ENCODE peak calls at places on chromosomes 12 and 14, in four cellular contexts. P is astrocyte of the spinal cord, G is lung, X is adipocyte. Z is an unnamed sample.

GRCh38 chr12:68310370-68310769 is 21.8 kb downstream of the MDM1 start:
- DNase-seq in P (peak), G (no peak), X (peak), Z (peak)

GRCh38 chr12:53806689-53807088 is 54.9 kb upstream of the CISTR start:
- DNase-seq in P (peak), G (no peak), X (peak), Z (peak)

GRCh38 chr14:54209501-54210231 is 187.1 kb upstream of the CDKN3 start:
- DNase-seq in P (peak), G (no peak), X (peak), Z (peak)

GRCh38 chr12:55996201-55996714 is 818 bp upstream of the SUOX start:
- DNase-seq in P (peak), G (peak), X (peak), Z (peak)

GRCh38 chr12:124646385-124647230 is 79.2 kb upstream of the NCOR2 start:
- DNase-seq in P (no peak), G (no peak), X (no peak), Z (no peak)

GRCh38 chr12:94416613-94417012 is 43.1 kb downstream of the CEP83 start:
- DNase-seq in P (no peak), G (no peak), X (no peak), Z (no peak)

GRCh38 chr12:73769337-73769736 is 768.3 kb upstream of the ATXN7L3B start:
- DNase-seq in P (no peak), G (no peak), X (no peak), Z (no peak)

GRCh38 chr14:76486251-76486743 is 110.4 kb downstream of the ESRRB start:
- DNase-seq in P (no peak), G (no peak), X (no peak), Z (no peak)

GRCh38 chr12:56565510-56566101 is 44.0 kb downstream of the RBMS2 start:
- DNase-seq in P (peak), G (peak), X (peak), Z (peak)

GRCh38 chr12:51944608-51945233 is 6.8 kb upstream of the ACVR1B start:
- DNase-seq in P (no peak), G (no peak), X (no peak), Z (no peak)

GRCh38 chr12:105459760-105460325 is 129.4 kb downstream of the C12orf75 start:
- DNase-seq in P (no peak), G (no peak), X (no peak), Z (no peak)

GRCh38 chr14:60220084-60220483 is 28.9 kb upstream of the PPM1A start:
- DNase-seq in P (no peak), G (no peak), X (no peak), Z (no peak)

GRCh38 chr12:4214912-4215861 is 58.4 kb upstream of the CCND2 start:
- DNase-seq in P (no peak), G (peak), X (no peak), Z (peak)

GRCh38 chr14:35985504-35986218 is 159.5 kb downstream of the BRMS1L start:
- DNase-seq in P (peak), G (no peak), X (no peak), Z (no peak)

GRCh38 chr12:114913871-114914801 is 230.2 kb upstream of the TBX3 start:
- DNase-seq in P (peak), G (no peak), X (no peak), Z (peak)

GRCh38 chr14:77124345-77125274 is 17.0 kb downstream of the ZDHHC22 start:
- DNase-seq in P (peak), G (no peak), X (peak), Z (peak)

GRCh38 chr12:1519642-1520041 is 74.7 kb downstream of the FBXL14 start:
- DNase-seq in P (no peak), G (no peak), X (peak), Z (no peak)

GRCh38 chr14:39472078-39472477 is 39.8 kb upstream of the FBXO33 start:
- DNase-seq in P (no peak), G (no peak), X (no peak), Z (no peak)

GRCh38 chr14:64891839-64892375 is 12.2 kb upstream of the SPTB start:
- DNase-seq in P (peak), G (no peak), X (peak), Z (peak)

GRCh38 chr12:109715310-109716091 is 1.9 kb downstream of the FAM222A start:
- DNase-seq in P (no peak), G (no peak), X (no peak), Z (no peak)

GRCh38 chr14:81105378-81105777 is 115.4 kb downstream of the GTF2A1 start:
- DNase-seq in P (no peak), G (no peak), X (no peak), Z (no peak)

GRCh38 chr14:54627325-54627717 is 60.4 kb downstream of the SAMD4A start:
- DNase-seq in P (no peak), G (no peak), X (no peak), Z (no peak)

GRCh38 chr12:5295151-5295550 is 136.8 kb upstream of the NTF3 start:
- DNase-seq in P (no peak), G (no peak), X (no peak), Z (no peak)

GRCh38 chr12:4762773-4763172 is 42.6 kb downstream of the GALNT8 start:
- DNase-seq in P (no peak), G (no peak), X (no peak), Z (no peak)

GRCh38 chr12:55132816-55133215 is 6.6 kb downstream of the OR9K2 start:
- DNase-seq in P (no peak), G (no peak), X (no peak), Z (no peak)

GRCh38 chr14:64786296-64787149 is 82.3 kb downstream of the PLEKHG3 start:
- DNase-seq in P (peak), G (no peak), X (no peak), Z (peak)

GRCh38 chr12:131115766-131116165 is 162.1 kb downstream of the ADGRD1 start:
- DNase-seq in P (no peak), G (no peak), X (no peak), Z (no peak)

GRCh38 chr14:32202468-32202865 is 602 bp downstream of the RNU6-8 start:
- DNase-seq in P (peak), G (no peak), X (no peak), Z (no peak)

GRCh38 chr12:107400686-107401447 is 284.7 kb upstream of the PWP1 start:
- DNase-seq in P (no peak), G (no peak), X (peak), Z (peak)

GRCh38 chr14:69553221-69553620 is 21.4 kb downstream of the CCDC177 start:
- DNase-seq in P (no peak), G (no peak), X (peak), Z (peak)

GRCh38 chr12:118189761-118190181 is 53.8 kb downstream of the PEBP1 start:
- DNase-seq in P (peak), G (no peak), X (peak), Z (peak)

DNA sequence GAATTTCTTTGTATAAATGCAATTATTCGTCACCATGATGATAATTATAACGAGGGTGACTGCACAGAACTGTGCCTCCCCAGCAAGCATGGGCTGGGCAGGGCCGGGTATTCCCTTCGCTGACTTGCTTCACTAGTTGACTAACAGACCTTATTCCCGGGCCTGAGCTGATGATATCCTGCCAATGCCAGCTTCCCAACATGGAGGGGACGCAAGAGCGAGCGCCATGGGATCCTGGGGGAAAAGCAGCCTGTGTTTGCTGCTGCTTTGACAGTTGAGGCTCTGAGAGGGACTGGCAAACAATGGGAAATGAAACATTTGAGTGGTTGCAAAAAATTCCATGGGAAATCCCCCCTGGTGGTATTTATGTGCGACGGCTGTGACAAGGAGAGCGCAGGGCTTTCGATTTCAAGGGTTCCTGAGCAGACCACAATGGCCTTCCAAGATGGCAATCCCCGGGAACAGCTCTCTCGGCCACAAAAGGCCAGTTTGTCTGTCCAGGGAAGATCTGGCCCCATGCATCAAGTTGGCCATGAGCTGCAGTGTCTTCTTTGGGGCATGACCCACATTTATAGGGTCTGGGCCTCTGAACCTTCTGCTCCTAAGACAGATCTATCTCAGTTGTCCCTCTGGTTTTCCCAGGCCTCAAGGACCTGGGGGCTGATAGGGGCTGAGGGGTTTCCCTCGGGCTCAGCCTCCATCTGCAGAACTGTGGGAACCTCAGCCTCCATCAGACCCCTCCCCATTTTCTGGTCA is 21.9 kb upstream of the MAP1LC3B2 start:
- DNase-seq in P (no peak), G (no peak), X (no peak), Z (no peak)
- H3K4me3 ChIP-seq in P (no peak), G (no peak), X (no peak), Z (no peak)

GRCh38 chr12:92277795-92278194 is 132.1 kb upstream of the BTG1 start:
- DNase-seq in P (no peak), G (no peak), X (no peak), Z (no peak)
- H3K4me3 ChIP-seq in P (no peak), G (no peak), X (peak), Z (no peak)

GRCh38 chr12:22050078-22050477 is 4.1 kb downstream of the CMAS start:
- DNase-seq in P (no peak), G (no peak), X (no peak), Z (no peak)

GRCh38 chr12:22048351-22049041 is 2.5 kb downstream of the CMAS start:
- DNase-seq in P (no peak), G (no peak), X (no peak), Z (no peak)

GRCh38 chr12:22054155-22054554 is 8.1 kb downstream of the CMAS start:
- DNase-seq in P (no peak), G (no peak), X (no peak), Z (no peak)

GRCh38 chr12:22047495-22047894 is 1.5 kb downstream of the CMAS start:
- DNase-seq in P (no peak), G (no peak), X (no peak), Z (no peak)

DNA sequence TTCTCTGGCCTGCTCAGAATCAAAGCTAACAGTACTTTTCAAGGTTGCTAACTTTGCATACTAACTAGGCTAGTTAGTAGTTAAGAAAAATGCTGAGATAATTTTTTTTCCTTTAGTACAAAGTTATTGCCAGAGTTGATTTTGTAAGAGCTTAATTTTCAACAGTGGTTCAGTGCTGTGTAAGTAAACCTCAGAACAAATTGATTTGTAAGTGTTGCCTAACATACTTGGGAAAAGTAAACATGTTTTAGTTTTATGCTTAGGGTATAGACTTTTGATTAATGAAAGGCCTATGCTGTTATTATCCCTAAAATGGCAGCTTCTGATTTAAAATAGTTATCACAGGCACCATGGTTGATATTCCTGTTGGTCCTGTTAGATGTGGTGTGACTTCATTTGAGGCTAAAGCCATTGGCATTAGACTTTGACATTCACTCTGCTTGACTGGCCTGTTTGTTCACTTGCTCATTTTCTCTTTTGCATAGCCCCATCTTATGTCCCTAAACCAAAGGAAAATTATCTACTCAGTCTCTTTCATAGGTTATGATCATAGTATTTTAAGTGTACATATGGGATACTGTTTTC is 5.2 kb downstream of the CMAS start:
- DNase-seq in P (no peak), G (no peak), X (peak), Z (peak)
- H3K4me3 ChIP-seq in P (no peak), G (no peak), X (no peak), Z (no peak)

GRCh38 chr12:9798008-9798619 is 29.2 kb upstream of the KLRF1 start:
- DNase-seq in P (peak), G (peak), X (no peak), Z (peak)
- H3K4me3 ChIP-seq in P (no peak), G (no peak), X (no peak), Z (no peak)

DNA sequence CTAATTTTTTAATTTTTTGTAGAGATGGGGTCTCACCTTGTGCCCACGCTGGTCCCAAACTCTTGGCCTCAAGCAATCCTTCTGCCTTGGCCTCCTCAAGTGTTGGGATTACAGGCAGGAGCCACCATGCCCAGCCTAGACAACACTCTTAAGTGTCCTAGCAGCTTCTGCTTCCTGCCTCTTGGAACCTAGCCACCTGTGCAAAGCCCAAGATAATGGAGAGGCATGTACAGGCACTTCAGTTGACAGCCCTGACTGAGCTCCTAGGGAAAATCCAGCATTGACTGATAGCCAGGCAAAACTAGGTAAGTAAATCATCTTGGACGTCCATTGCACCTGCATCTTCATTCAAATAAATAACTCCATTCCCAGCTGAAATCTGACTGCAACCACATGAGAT is 15.5 kb downstream of the COX14 start:
- DNase-seq in P (no peak), G (no peak), X (no peak), Z (no peak)
- H3K4me3 ChIP-seq in P (no peak), G (no peak), X (no peak), Z (no peak)

GRCh38 chr12:48767521-48767920 is 21.4 kb downstream of the ADCY6 start:
- DNase-seq in P (no peak), G (no peak), X (no peak), Z (no peak)

GRCh38 chr12:48768736-48769135 is 20.2 kb downstream of the ADCY6 start:
- DNase-seq in P (no peak), G (no peak), X (no peak), Z (no peak)

GRCh38 chr12:48768147-48768546 is 20.7 kb downstream of the ADCY6 start:
- DNase-seq in P (no peak), G (no peak), X (no peak), Z (no peak)

GRCh38 chr12:48765753-48766162 is 23.1 kb downstream of the ADCY6 start:
- DNase-seq in P (no peak), G (no peak), X (no peak), Z (peak)

GRCh38 chr12:48767047-48767446 is 21.8 kb downstream of the ADCY6 start:
- DNase-seq in P (no peak), G (no peak), X (no peak), Z (no peak)
- H3K4me3 ChIP-seq in P (no peak), G (no peak), X (no peak), Z (no peak)

DNA sequence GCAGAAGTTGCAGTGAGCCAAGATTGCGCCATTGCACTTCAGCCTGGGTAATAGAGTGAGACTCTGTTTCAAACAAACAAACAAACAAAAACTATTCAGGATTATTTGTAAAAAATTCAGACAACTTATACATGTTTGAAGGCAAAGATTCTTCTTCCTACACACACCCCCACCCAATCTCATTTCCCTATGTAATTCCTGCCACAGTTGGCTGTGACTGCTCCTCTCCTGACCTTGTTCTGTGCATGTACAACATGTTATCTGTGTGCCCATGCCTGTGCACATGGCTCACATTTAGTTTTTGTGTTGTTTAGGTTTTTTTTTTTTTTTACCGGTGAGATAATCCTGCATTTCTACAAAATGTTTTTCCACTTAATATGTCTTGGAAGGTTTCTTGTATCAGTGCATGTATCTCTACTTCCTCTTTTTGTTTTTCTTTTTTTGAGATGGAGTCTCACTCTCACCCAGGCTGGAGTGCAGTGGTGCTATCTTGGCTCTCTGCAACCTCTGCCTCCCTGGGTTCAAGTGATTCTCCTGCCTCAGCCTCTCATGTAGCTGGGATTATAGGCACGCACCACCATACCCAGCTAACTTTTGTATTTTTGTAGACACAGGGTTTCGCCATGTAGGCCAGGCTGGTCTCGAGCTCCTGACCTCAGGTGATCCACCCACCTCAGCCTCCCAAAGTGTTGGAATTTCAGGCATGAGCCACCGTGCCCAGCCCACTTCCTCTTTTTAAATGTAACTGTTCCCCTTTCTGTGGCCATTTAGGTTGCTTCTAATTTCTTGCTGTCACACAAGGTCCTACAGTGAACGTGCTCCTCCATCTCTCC is 8.7 kb downstream of the CFAP251 start:
- DNase-seq in P (no peak), G (no peak), X (no peak), Z (no peak)
- H3K4me3 ChIP-seq in P (no peak), G (no peak), X (no peak), Z (no peak)